ENCODE peak calls at places on chromosome 22, in eight cellular contexts. O, A, X, M, S, J, H and P are unnamed samples.

GRCh38 chr22:36727110-36727509 is 23.6 kb upstream of the CACNG2 start:
- DNase-seq in O (no peak), A (no peak), X (no peak), M (no peak), S (no peak), J (no peak), H (no peak), P (no peak)

GRCh38 chr22:23113067-23113846 is 28.5 kb downstream of the RSPH14 start:
- DNase-seq in O (no peak), A (no peak), X (peak; percentile 67), M (peak; percentile 46), S (no peak), J (no peak), H (no peak), P (no peak)

GRCh38 chr22:39432361-39432811 is 24.4 kb upstream of the MGAT3 start:
- DNase-seq in O (no peak), A (no peak), X (no peak), M (no peak), S (no peak), J (no peak), H (no peak), P (no peak)

GRCh38 chr22:37431811-37432707 is 4.8 kb upstream of the ELFN2 start:
- DNase-seq in O (peak; percentile 95), A (no peak), X (peak; percentile 98), M (peak; percentile 98), S (no peak), J (no peak), H (peak; percentile 89), P (no peak)

GRCh38 chr22:25758316-25758715 is 16.3 kb downstream of the MYO18B start:
- DNase-seq in O (peak; percentile 71), A (no peak), X (no peak), M (no peak), S (no peak), J (no peak), H (no peak), P (no peak)

GRCh38 chr22:31148953-31149627 is 8.8 kb upstream of the PLA2G3 start:
- DNase-seq in O (peak; percentile 75), A (peak; percentile 76), X (peak; percentile 92), M (peak; percentile 84), S (peak; percentile 71), J (peak; percentile 61), H (peak; percentile 75), P (peak; percentile 71)

GRCh38 chr22:50691521-50691920 is 18.9 kb downstream of the SHANK3 start:
- DNase-seq in O (peak; percentile 60), A (no peak), X (peak; percentile 66), M (peak; percentile 70), S (no peak), J (peak; percentile 46), H (no peak), P (no peak)

GRCh38 chr22:46664301-46664855 is 44.2 kb downstream of the GRAMD4 start:
- DNase-seq in O (no peak), A (no peak), X (no peak), M (no peak), S (no peak), J (no peak), H (no peak), P (no peak)

GRCh38 chr22:30023099-30023498 is 57.2 kb upstream of the HORMAD2 start:
- DNase-seq in O (no peak), A (no peak), X (no peak), M (no peak), S (no peak), J (no peak), H (no peak), P (no peak)

GRCh38 chr22:33053323-33053722 is 4.9 kb downstream of the SYN3 start:
- DNase-seq in O (no peak), A (no peak), X (no peak), M (no peak), S (no peak), J (no peak), H (no peak), P (no peak)

GRCh38 chr22:24432059-24432853 is 4.9 kb downstream of the ADORA2A start:
- DNase-seq in O (peak; percentile 63), A (peak; percentile 83), X (peak; percentile 65), M (peak; percentile 72), S (no peak), J (no peak), H (peak; percentile 27), P (no peak)

GRCh38 chr22:37228106-37229011 is 15.7 kb downstream of the RAC2 start:
- DNase-seq in O (no peak), A (peak; percentile 42), X (peak; percentile 86), M (no peak), S (no peak), J (no peak), H (no peak), P (no peak)

GRCh38 chr22:47808236-47808845 is 1045.9 kb downstream of the TBC1D22A start:
- DNase-seq in O (no peak), A (no peak), X (no peak), M (no peak), S (no peak), J (no peak), H (no peak), P (no peak)

GRCh38 chr22:23282089-23282501 is 101.8 kb downstream of the BCR start:
- DNase-seq in O (peak; percentile 95), A (peak; percentile 85), X (peak; percentile 10), M (peak; percentile 78), S (no peak), J (no peak), H (peak; percentile 93), P (no peak)

GRCh38 chr22:37079158-37079557 is 27.6 kb downstream of the KCTD17 start:
- DNase-seq in O (no peak), A (no peak), X (no peak), M (no peak), S (no peak), J (no peak), H (no peak), P (no peak)

DNA sequence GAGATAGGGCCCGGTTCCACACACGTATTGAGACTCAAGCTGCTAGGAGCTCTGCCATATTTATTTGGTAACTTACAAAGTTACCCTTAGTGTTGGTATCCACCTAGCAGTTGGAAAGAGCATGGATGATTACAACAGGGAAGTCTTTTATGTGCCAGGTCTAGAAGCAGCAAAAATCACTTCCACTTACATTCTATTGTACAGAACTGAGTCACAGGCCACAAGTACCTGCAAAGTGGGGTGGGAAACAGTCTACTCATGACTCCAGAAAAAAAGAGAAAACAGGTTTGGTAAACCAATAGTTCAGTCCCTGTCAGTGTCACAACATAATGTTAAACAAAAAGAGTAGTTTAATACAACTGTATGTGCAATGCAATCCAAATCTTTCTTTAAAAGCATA is 279.6 kb upstream of the PITPNB start:
- DNase-seq in O (no peak), A (no peak), X (no peak), M (no peak), S (no peak), J (no peak), H (no peak), P (no peak)
- TF ChIP-seq CTCF in O (no peak), A (no peak), X (no peak), M (no peak), S (no peak), J (no peak), H (no peak), P (no peak)

GRCh38 chr22:21448627-21449416 is 18.4 kb upstream of the TMEM191C start:
- DNase-seq in O (no peak), A (no peak), X (no peak), M (no peak), S (no peak), J (no peak), H (no peak), P (no peak)

GRCh38 chr22:21451545-21452520 is 15.4 kb upstream of the TMEM191C start:
- DNase-seq in O (no peak), A (peak; percentile 6), X (no peak), M (no peak), S (no peak), J (no peak), H (no peak), P (no peak)

GRCh38 chr22:21449531-21450319 is 17.5 kb upstream of the TMEM191C start:
- DNase-seq in O (no peak), A (peak; percentile 24), X (no peak), M (no peak), S (no peak), J (peak; percentile 5), H (no peak), P (no peak)

GRCh38 chr22:21450858-21451331 is 16.3 kb upstream of the TMEM191C start:
- DNase-seq in O (no peak), A (peak; percentile 14), X (no peak), M (no peak), S (no peak), J (no peak), H (no peak), P (no peak)

DNA sequence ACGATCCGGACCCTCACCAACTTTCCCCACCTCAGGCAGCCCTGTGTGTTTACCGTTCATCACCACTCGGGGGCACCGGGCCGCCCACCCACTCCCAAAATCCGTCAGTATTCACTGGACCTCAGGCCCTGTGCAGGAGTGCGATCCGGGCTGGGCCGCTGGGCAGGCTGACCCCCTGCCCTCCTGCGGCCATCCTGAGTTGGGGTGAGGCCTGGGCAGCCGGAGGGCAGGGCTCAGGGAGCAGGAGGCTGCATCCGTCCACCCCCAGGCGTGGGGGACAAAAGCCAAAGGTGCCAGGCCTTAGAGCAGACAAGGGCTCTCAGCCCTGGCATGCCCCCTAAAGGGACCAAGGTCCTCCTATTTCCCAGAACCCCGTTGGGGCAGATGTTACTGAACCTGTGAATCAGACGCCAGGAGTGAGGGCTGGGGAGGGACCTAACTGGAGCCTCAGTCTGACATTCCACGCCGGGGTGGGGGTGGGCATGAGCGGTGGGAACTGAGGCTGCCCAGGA is 16.8 kb upstream of the TMEM191C start:
- DNase-seq in O (no peak), A (peak; percentile 5), X (no peak), M (no peak), S (no peak), J (peak; percentile 31), H (no peak), P (no peak)
- TF ChIP-seq CTCF in O (no peak), A (no peak), X (no peak), M (no peak), S (no peak), J (peak; percentile 33), H (no peak), P (no peak)

GRCh38 chr22:45082795-45083194 is 73.0 kb upstream of the PHF21B start:
- DNase-seq in O (peak; percentile 16), A (no peak), X (peak; percentile 5), M (peak; percentile 34), S (no peak), J (no peak), H (no peak), P (no peak)
- TF ChIP-seq CTCF in O (peak; percentile 40), A (no peak), X (peak; percentile 38), M (peak; percentile 33), S (peak; percentile 24), J (peak; percentile 17), H (no peak), P (peak; percentile 41)

DNA sequence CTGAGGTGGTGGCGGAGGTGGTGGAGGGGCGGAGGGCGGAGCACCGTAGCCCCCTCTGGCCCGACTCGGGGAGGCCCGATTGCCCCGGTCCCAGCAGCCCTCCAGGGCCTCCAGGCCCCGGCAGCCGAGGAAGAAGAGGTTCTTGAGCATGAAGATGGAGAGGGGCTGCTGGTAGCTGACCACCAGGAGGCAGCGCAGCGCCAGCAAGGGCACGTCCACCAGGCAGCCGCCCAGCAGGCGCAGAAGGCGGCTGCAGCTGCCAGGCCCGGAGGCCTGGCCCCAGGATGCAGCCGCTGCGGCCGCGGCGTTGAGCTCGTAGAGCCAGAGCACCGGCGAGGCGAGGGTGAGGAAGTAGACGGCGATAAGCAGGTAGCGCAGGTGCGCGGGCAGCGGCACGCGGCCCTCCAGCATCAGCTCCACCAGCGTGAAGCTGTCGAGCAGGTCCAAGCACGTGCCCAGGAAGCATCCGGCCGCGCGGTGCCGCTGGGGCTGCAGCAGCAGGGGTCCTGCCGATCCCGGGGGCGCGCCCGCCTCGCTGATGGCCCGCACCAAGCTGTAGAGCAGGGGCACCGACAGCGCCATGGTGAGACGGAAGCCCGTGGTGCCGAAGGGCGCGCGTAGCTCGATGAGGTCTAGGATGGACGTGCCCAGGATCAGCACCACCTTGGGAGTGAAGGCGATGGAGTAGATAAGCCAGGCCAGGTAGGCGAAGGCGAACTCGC is 1.5 kb downstream of the TMEM121B start:
- DNase-seq in O (no peak), A (no peak), X (peak; percentile 16), M (peak; percentile 11), S (no peak), J (peak; percentile 35), H (no peak), P (no peak)
- TF ChIP-seq CTCF in O (peak; percentile 15), A (peak; percentile 55), X (peak; percentile 40), M (peak; percentile 26), S (no peak), J (no peak), H (no peak), P (no peak)